ENCODE peak calls at places on chromosomes 13 and 19, in four cellular contexts. D is tibial nerve, E is ovary, Y is HCT116. X is an unnamed sample. For H3K9me3, the result is how much of the 10 kb centered on the place peaks cover.

GRCh38 chr19:6801397-6802086 is 29.0 kb downstream of the VAV1 start:
- DNase-seq in E (peak), Y (peak), D (peak), X (no peak)

GRCh38 chr13:112572408-112572807 is 15.5 kb downstream of the TUBGCP3 start:
- DNase-seq in D (no peak), Y (no peak), E (no peak), X (no peak)

GRCh38 chr19:7901337-7901736 is 2.3 kb upstream of the MAP2K7 start:
- DNase-seq in E (no peak), Y (no peak), D (no peak), X (peak)

GRCh38 chr19:54551950-54552912 is 21.4 kb upstream of the LILRA2 start:
- DNase-seq in Y (no peak), E (no peak), D (peak), X (no peak)

GRCh38 chr19:4052114-4052992 is 14.3 kb downstream of the ZBTB7A start:
- DNase-seq in Y (no peak), D (no peak), E (no peak), X (peak)

GRCh38 chr19:16801599-16801998 is 27.6 kb upstream of the SIN3B start:
- DNase-seq in Y (no peak), E (no peak), D (no peak), X (no peak)

GRCh38 chr19:15779756-15780476 is 7.5 kb upstream of the OR10H5 start:
- DNase-seq in E (peak), Y (no peak), D (peak), X (peak)

GRCh38 chr19:19259741-19260140 is 13.4 kb downstream of the TM6SF2 start:
- DNase-seq in Y (peak), D (no peak), E (no peak), X (no peak)

GRCh38 chr13:60627071-60627686 is 230.2 kb downstream of the TDRD3 start:
- DNase-seq in D (peak), Y (peak), E (no peak), X (no peak)

GRCh38 chr19:35718345-35719041 is 690 bp downstream of the KMT2B start:
- DNase-seq in D (no peak), E (peak), Y (no peak), X (peak)

GRCh38 chr13:26971990-26972888 is 199.4 kb downstream of the USP12 start:
- DNase-seq in Y (peak), E (no peak), D (no peak), X (no peak)

GRCh38 chr13:98215508-98215907 is 38.4 kb upstream of the RNF113B start:
- DNase-seq in D (no peak), E (no peak), Y (no peak), X (no peak)

GRCh38 chr13:71722206-71722605 is 144.8 kb downstream of the DACH1 start:
- DNase-seq in Y (no peak), E (no peak), D (no peak), X (no peak)

GRCh38 chr13:45851171-45851889 is at the start of gene SIAH3:
- DNase-seq in Y (no peak), D (peak), E (no peak), X (no peak)

GRCh38 chr13:42474954-42475353 is 99.0 kb upstream of the TNFSF11 start:
- DNase-seq in Y (no peak), E (no peak), D (no peak), X (no peak)

GRCh38 chr19:54207908-54208783 is 7.5 kb downstream of the RPS9 start:
- DNase-seq in Y (no peak), D (peak), E (peak), X (no peak)

GRCh38 chr13:97224544-97225324 is 2.6 kb downstream of the MBNL2 start:
- DNase-seq in Y (no peak), D (peak), E (peak), X (peak)

GRCh38 chr13:111537115-111537728 is 216.8 kb downstream of the TEX29 start:
- DNase-seq in Y (no peak), E (no peak), D (no peak), X (peak)

GRCh38 chr13:71786815-71787214 is 80.2 kb downstream of the DACH1 start:
- DNase-seq in D (no peak), Y (no peak), E (no peak), X (no peak)

GRCh38 chr19:49506575-49507105 is 5.8 kb upstream of the FCGRT start:
- DNase-seq in D (peak), Y (no peak), E (no peak), X (no peak)

GRCh38 chr19:48656840-48657474 is 11.0 kb upstream of the CA11 start:
- DNase-seq in E (no peak), Y (no peak), D (peak), X (no peak)

GRCh38 chr13:109243311-109243951 is 543.0 kb downstream of the IRS2 start:
- DNase-seq in D (no peak), E (no peak), Y (peak), X (no peak)

GRCh38 chr19:54677217-54677616 is 14.4 kb downstream of the LILRB4 start:
- DNase-seq in D (no peak), Y (no peak), E (no peak), X (no peak)

GRCh38 chr13:111555268-111555633 is 234.8 kb downstream of the TEX29 start:
- DNase-seq in D (no peak), E (no peak), Y (no peak), X (no peak)

GRCh38 chr19:15936173-15936572 is 1.8 kb upstream of the CYP4F11 start:
- DNase-seq in E (no peak), D (no peak), Y (no peak), X (no peak)

GRCh38 chr19:3431760-3432397 is 48.4 kb downstream of the SMIM24 start:
- DNase-seq in Y (no peak), D (no peak), E (no peak), X (no peak)

GRCh38 chr13:42561752-42562467 is 12.0 kb upstream of the TNFSF11 start:
- DNase-seq in D (no peak), Y (no peak), E (no peak), X (no peak)

GRCh38 chr19:5114713-5115112 is 145.8 kb downstream of the KDM4B start:
- DNase-seq in Y (no peak), D (no peak), E (no peak), X (no peak)

GRCh38 chr19:9865732-9866627 is 30.9 kb downstream of the PIN1 start:
- DNase-seq in Y (no peak), E (no peak), D (no peak), X (no peak)

GRCh38 chr19:48169585-48169973 is 565 bp downstream of the LIG1 start:
- DNase-seq in E (peak), D (peak), Y (peak), X (peak)

GRCh38 chr19:55613930-55614710 is 8.7 kb downstream of the ZNF865 start:
- DNase-seq in Y (no peak), D (no peak), E (no peak), X (no peak)

GRCh38 chr13:110719036-110719710 is 5.7 kb downstream of the ING1 start:
- DNase-seq in Y (no peak), D (no peak), E (no peak), X (no peak)

GRCh38 chr19:45476349-45476717 is 8.5 kb downstream of the FOSB start:
- DNase-seq in E (no peak), Y (no peak), D (no peak), X (no peak)

GRCh38 chr19:39413903-39414608 is 1.6 kb downstream of the PLEKHG2 start:
- DNase-seq in Y (no peak), E (peak), D (no peak), X (peak)

GRCh38 chr19:6744381-6745288 is 5.2 kb downstream of the TRIP10 start:
- DNase-seq in E (peak), Y (no peak), D (peak), X (peak)

GRCh38 chr19:56309511-56310185 is 5.0 kb downstream of the ZSCAN5A start:
- DNase-seq in E (no peak), Y (peak), D (no peak), X (no peak)

GRCh38 chr13:95229855-95230254 is 71.4 kb downstream of the ABCC4 start:
- DNase-seq in D (no peak), Y (no peak), E (no peak), X (no peak)

GRCh38 chr19:39154084-39154625 is 28.6 kb downstream of the PAK4 start:
- DNase-seq in E (no peak), D (no peak), Y (no peak), X (no peak)

GRCh38 chr19:13047374-13047773 is 52.1 kb downstream of the NFIX start:
- DNase-seq in D (no peak), Y (no peak), E (no peak), X (no peak)

GRCh38 chr19:13053238-13053637 is 49.4 kb downstream of the LYL1 start:
- DNase-seq in D (no peak), E (peak), Y (no peak), X (no peak)

GRCh38 chr19:13051581-13052165 is 51.0 kb downstream of the LYL1 start:
- DNase-seq in D (peak), E (peak), Y (no peak), X (no peak)

GRCh38 chr19:13052447-13053232 is 50.0 kb downstream of the LYL1 start:
- DNase-seq in E (no peak), Y (no peak), D (no peak), X (no peak)

GRCh38 chr19:13050274-13050673 is 52.4 kb downstream of the LYL1 start:
- DNase-seq in Y (no peak), D (no peak), E (no peak), X (no peak)
- H3K27ac ChIP-seq in Y (no peak), D (no peak), E (no peak), X (peak)

DNA sequence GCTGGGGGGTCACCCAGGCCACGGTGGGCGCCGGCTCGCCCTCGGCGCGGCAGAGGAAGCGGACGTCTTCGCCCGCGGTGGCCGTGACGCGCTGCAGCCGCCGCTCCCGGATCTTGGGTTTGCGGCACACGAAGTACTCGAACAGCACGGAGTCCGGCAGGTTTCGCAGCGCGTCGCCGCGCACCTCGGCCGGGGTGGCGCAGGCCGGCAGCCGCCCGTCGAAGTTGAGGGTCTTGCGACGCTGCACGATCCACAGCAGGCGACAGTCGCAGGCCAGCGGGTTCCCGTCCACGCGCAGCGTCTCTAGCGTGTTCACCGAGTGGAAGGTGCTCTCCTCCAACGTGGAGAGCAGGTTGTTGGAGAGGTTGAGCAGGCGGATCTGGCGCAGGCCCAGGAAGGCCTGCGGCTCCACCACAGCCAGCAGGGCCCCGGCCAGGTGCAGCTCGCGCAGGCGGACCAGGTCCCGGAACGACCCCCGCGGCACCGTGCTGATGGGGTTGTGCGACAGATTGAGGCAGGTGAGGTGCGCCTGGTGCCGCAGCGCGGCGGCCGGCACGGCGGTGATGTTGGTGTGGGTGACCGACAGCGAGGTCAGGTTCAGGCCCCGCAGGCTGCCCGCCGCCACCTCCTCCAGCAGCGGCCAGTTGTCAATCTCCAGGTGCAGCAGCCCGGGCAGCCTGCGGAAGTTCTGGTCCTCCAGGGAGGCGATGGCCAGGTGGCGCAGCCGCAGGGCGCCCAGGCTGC is 8.6 kb upstream of the PEAK3 start:
- DNase-seq in E (no peak), D (no peak), Y (no peak), X (no peak)
- TF ChIP-seq POLR2A in E (no peak), D (no peak), Y (no peak), X (no peak)

GRCh38 chr19:57560049-57560491 is 407 bp upstream of the ZNF550 start:
- DNase-seq in E (peak), Y (no peak), D (no peak), X (peak)

GRCh38 chr19:57559008-57559403 is 657 bp downstream of the ZNF550 start:
- DNase-seq in E (no peak), Y (no peak), D (no peak), X (no peak)

GRCh38 chr19:57559404-57560025 is at the start of gene ZNF550:
- DNase-seq in Y (peak), E (peak), D (peak), X (peak)

GRCh38 chr19:57566396-57567256 is 7.0 kb upstream of the ZNF550 start:
- DNase-seq in D (no peak), Y (peak), E (no peak), X (no peak)

GRCh38 chr19:57563547-57563946 is 3.9 kb upstream of the ZNF550 start:
- DNase-seq in D (no peak), E (no peak), Y (no peak), X (no peak)
- H3K9me3 ChIP-seq in D (under half), E (under half), Y (half or more), X (under half)

GRCh38 chr19:30340724-30341595 is 31.2 kb upstream of the ZNF536 start:
- DNase-seq in Y (no peak), D (no peak), E (no peak), X (no peak)
- H3K27ac ChIP-seq in Y (no peak), D (peak), E (no peak), X (no peak)

X was measured in suprapubic skin.